ENCODE peak calls at places on chromosomes 13 and 19, in six cellular contexts. Z, U, K, W, F and Y are unnamed samples.

GRCh38 chr19:39498262-39499081 is at the start of gene DLL3:
- DNase-seq in F (no peak), Z (peak; percentile 59), K (no peak), U (peak; percentile 83), W (no peak), Y (no peak)

GRCh38 chr19:45772130-45772880 is 3.3 kb upstream of the SIX5 start:
- DNase-seq in K (no peak), W (no peak), F (no peak), Z (no peak), U (no peak), Y (no peak)

GRCh38 chr19:2037676-2038255 is 13.3 kb downstream of the MKNK2 start:
- DNase-seq in K (no peak), U (no peak), W (no peak), Z (no peak), F (no peak), Y (no peak)

GRCh38 chr13:74528751-74529513 is 394.7 kb upstream of the KLF12 start:
- DNase-seq in F (no peak), Z (peak; percentile 48), U (no peak), K (no peak), W (no peak), Y (no peak)

GRCh38 chr19:35702223-35703012 is 1.9 kb upstream of the ZBTB32 start:
- DNase-seq in Z (peak; percentile 99), U (peak; percentile 91), K (peak; percentile 47), W (peak; percentile 86), F (peak; percentile 92), Y (peak; percentile 92)

GRCh38 chr19:13972368-13973155 is 20.3 kb downstream of the DCAF15 start:
- DNase-seq in Z (no peak), F (no peak), K (no peak), W (no peak), U (no peak), Y (no peak)

GRCh38 chr13:20561731-20562130 is 5.2 kb upstream of the IFT88 start:
- DNase-seq in U (no peak), K (no peak), W (no peak), Z (no peak), F (no peak), Y (no peak)

GRCh38 chr13:31965361-31966066 is 66.1 kb upstream of the FRY start:
- DNase-seq in Z (no peak), F (no peak), W (no peak), K (no peak), U (no peak), Y (no peak)

GRCh38 chr19:10450191-10450852 is 30.0 kb downstream of the PDE4A start:
- DNase-seq in F (no peak), W (no peak), K (no peak), U (no peak), Z (no peak), Y (no peak)

GRCh38 chr13:24279706-24280105 is 29.7 kb upstream of the C1QTNF9 start:
- DNase-seq in W (no peak), K (no peak), U (no peak), F (no peak), Z (no peak), Y (no peak)

GRCh38 chr19:38849746-38850230 is at the start of gene HNRNPL:
- DNase-seq in F (no peak), W (peak; percentile 100), U (peak; percentile 99), Z (no peak), K (no peak), Y (no peak)

GRCh38 chr19:35031072-35031881 is 1.0 kb downstream of the SCN1B start:
- DNase-seq in U (peak; percentile 61), K (no peak), W (peak; percentile 21), F (no peak), Z (no peak), Y (no peak)

GRCh38 chr19:33379151-33379829 is 5.8 kb downstream of the CEBPG start:
- DNase-seq in F (no peak), Z (no peak), W (no peak), K (no peak), U (no peak), Y (no peak)

GRCh38 chr13:71874490-71874889 is 7.5 kb upstream of the DACH1 start:
- DNase-seq in U (no peak), F (no peak), Z (no peak), K (no peak), W (no peak), Y (no peak)

GRCh38 chr13:112343591-112343990 is 32.6 kb upstream of the SPACA7 start:
- DNase-seq in U (no peak), Z (no peak), F (no peak), K (no peak), W (no peak), Y (no peak)

GRCh38 chr13:51971520-51972426 is 39.5 kb downstream of the ATP7B start:
- DNase-seq in Z (no peak), U (no peak), K (no peak), W (no peak), F (no peak), Y (no peak)

GRCh38 chr13:110472904-110473563 is 88.5 kb downstream of the RAB20 start:
- DNase-seq in W (no peak), U (no peak), K (no peak), F (no peak), Z (no peak), Y (no peak)

GRCh38 chr19:40542197-40542859 is 34.3 kb upstream of the SHKBP1 start:
- DNase-seq in F (no peak), W (no peak), U (peak; percentile 92), Z (no peak), K (no peak), Y (no peak)

GRCh38 chr13:108961542-108962125 is 332.2 kb downstream of the MYO16 start:
- DNase-seq in Z (peak; percentile 76), K (no peak), U (no peak), W (no peak), F (no peak), Y (no peak)

GRCh38 chr19:54105796-54106195 is 3.1 kb downstream of the NDUFA3 start:
- DNase-seq in W (no peak), K (no peak), F (no peak), Z (no peak), U (no peak), Y (no peak)

GRCh38 chr19:590396-590745 is 690 bp downstream of the HCN2 start:
- DNase-seq in U (no peak), W (no peak), K (no peak), Z (peak; percentile 39), F (no peak), Y (no peak)

GRCh38 chr13:83536941-83537340 is 345.3 kb downstream of the SLITRK1 start:
- DNase-seq in W (no peak), F (no peak), K (no peak), Z (no peak), U (no peak), Y (no peak)

GRCh38 chr19:46021531-46022041 is 1.3 kb downstream of the PGLYRP1 start:
- DNase-seq in K (no peak), Z (no peak), W (no peak), U (no peak), F (no peak), Y (no peak)

GRCh38 chr13:19713186-19713965 is 69.4 kb downstream of the PSPC1 start:
- DNase-seq in W (no peak), K (no peak), U (no peak), Z (peak; percentile 4), F (no peak), Y (peak; percentile 20)

GRCh38 chr19:36833430-36833829 is 4.8 kb downstream of the ZNF790 start:
- DNase-seq in F (no peak), K (no peak), W (no peak), U (no peak), Z (no peak), Y (no peak)

GRCh38 chr19:572891-573825 is 762 bp downstream of the BSG start:
- DNase-seq in W (no peak), F (no peak), U (no peak), Z (peak; percentile 35), K (no peak), Y (no peak)

GRCh38 chr13:109945206-109945960 is 159.0 kb upstream of the IRS2 start:
- DNase-seq in F (peak; percentile 38), W (no peak), K (peak; percentile 14), U (no peak), Z (no peak), Y (peak; percentile 56)

GRCh38 chr13:41693434-41693833 is 236.1 kb downstream of the RGCC start:
- DNase-seq in F (no peak), U (no peak), W (no peak), Z (no peak), K (no peak), Y (no peak)

GRCh38 chr13:111929036-111929616 is 137.8 kb upstream of the SOX1 start:
- DNase-seq in U (no peak), W (no peak), Z (no peak), K (no peak), F (no peak), Y (no peak)

GRCh38 chr13:44050450-44051063 is 170.9 kb downstream of the LACC1 start:
- DNase-seq in U (no peak), K (no peak), Z (peak; percentile 65), F (peak; percentile 4), W (no peak), Y (no peak)

GRCh38 chr13:91698767-91699166 is 300.3 kb downstream of the GPC5 start:
- DNase-seq in U (no peak), W (no peak), F (no peak), K (no peak), Z (no peak), Y (no peak)

GRCh38 chr13:20431080-20431479 is 94.6 kb downstream of the CRYL1 start:
- DNase-seq in U (no peak), W (no peak), F (no peak), K (no peak), Z (no peak), Y (no peak)

GRCh38 chr19:16207490-16208025 is 9.8 kb downstream of the AP1M1 start:
- DNase-seq in K (no peak), F (no peak), W (no peak), Z (no peak), U (no peak), Y (no peak)

GRCh38 chr19:19409235-19410030 is 4.0 kb downstream of the GATAD2A start:
- DNase-seq in K (no peak), Z (no peak), U (no peak), F (no peak), W (no peak), Y (no peak)

GRCh38 chr13:99003851-99004471 is 26.1 kb upstream of the DOCK9 start:
- DNase-seq in Z (no peak), K (no peak), W (no peak), F (no peak), U (no peak), Y (no peak)

GRCh38 chr19:56270676-56271075 is 1.9 kb upstream of the EDDM13 start:
- DNase-seq in U (no peak), Z (peak; percentile 95), K (no peak), W (no peak), F (no peak), Y (no peak)

GRCh38 chr13:96993660-96994029 is 631 bp downstream of the OXGR1 start:
- DNase-seq in K (no peak), F (no peak), U (no peak), W (no peak), Z (no peak), Y (no peak)

GRCh38 chr13:37899753-37900152 is 30.2 kb upstream of the TRPC4 start:
- DNase-seq in W (no peak), U (no peak), Z (peak; percentile 71), F (no peak), K (no peak), Y (no peak)

GRCh38 chr13:30043631-30043925 is 193.2 kb upstream of the UBL3 start:
- DNase-seq in Z (no peak), U (no peak), W (no peak), F (no peak), K (no peak), Y (no peak)

GRCh38 chr13:97843201-97843600 is 110.3 kb upstream of the IPO5 start:
- DNase-seq in F (no peak), Z (no peak), U (no peak), W (no peak), K (no peak), Y (no peak)